ENCODE peak calls at places on chromosomes 13 and 19, in four cellular contexts. One of them, this sample, is unnamed.

GRCh38 chr13:80276371-80277289 is 64.3 kb downstream of the SPRY2 start:
- DNase-seq in SK-N-SH: no peak
- DNase-seq in endodermal cell: no peak
- DNase-seq in HepG2: peak; percentile 15
- DNase-seq in this sample: peak; percentile 50

GRCh38 chr13:36787181-36787580 is 31.8 kb upstream of the RFXAP start:
- DNase-seq in SK-N-SH: no peak
- DNase-seq in endodermal cell: no peak
- DNase-seq in HepG2: no peak
- DNase-seq in this sample: no peak

GRCh38 chr19:33499671-33500506 is 21.7 kb downstream of the PEPD start:
- DNase-seq in SK-N-SH: peak; percentile 15
- DNase-seq in endodermal cell: no peak
- DNase-seq in HepG2: no peak
- DNase-seq in this sample: no peak

GRCh38 chr13:106299616-106300015 is 235.8 kb downstream of the EFNB2 start:
- DNase-seq in SK-N-SH: no peak
- DNase-seq in endodermal cell: no peak
- DNase-seq in HepG2: no peak
- DNase-seq in this sample: no peak

GRCh38 chr13:99908129-99908805 is 63.3 kb downstream of the ZIC5 start:
- DNase-seq in SK-N-SH: no peak
- DNase-seq in endodermal cell: no peak
- DNase-seq in HepG2: no peak
- DNase-seq in this sample: no peak

GRCh38 chr13:110942248-110942981 is 27.5 kb upstream of the ANKRD10 start:
- DNase-seq in SK-N-SH: no peak
- DNase-seq in endodermal cell: no peak
- DNase-seq in HepG2: no peak
- DNase-seq in this sample: no peak

GRCh38 chr13:113359556-113359955 is 4.4 kb downstream of the GRTP1 start:
- DNase-seq in SK-N-SH: no peak
- DNase-seq in endodermal cell: peak; percentile 24
- DNase-seq in HepG2: no peak
- DNase-seq in this sample: no peak

GRCh38 chr13:28503182-28503980 is 8.5 kb upstream of the FLT1 start:
- DNase-seq in SK-N-SH: no peak
- DNase-seq in endodermal cell: peak; percentile 70
- DNase-seq in HepG2: no peak
- DNase-seq in this sample: peak; percentile 28

GRCh38 chr13:70107498-70108271 is at the start of gene ATXN8OS:
- DNase-seq in SK-N-SH: peak; percentile 45
- DNase-seq in endodermal cell: peak; percentile 77
- DNase-seq in HepG2: no peak
- DNase-seq in this sample: no peak

GRCh38 chr19:49581007-49581508 is at the start of gene PRRG2:
- DNase-seq in SK-N-SH: no peak
- DNase-seq in endodermal cell: peak; percentile 74
- DNase-seq in HepG2: no peak
- DNase-seq in this sample: no peak

GRCh38 chr13:108960006-108960405 is 330.6 kb downstream of the MYO16 start:
- DNase-seq in SK-N-SH: no peak
- DNase-seq in endodermal cell: no peak
- DNase-seq in HepG2: no peak
- DNase-seq in this sample: no peak

GRCh38 chr13:100872761-100873160 is 198.2 kb upstream of the TMTC4 start:
- DNase-seq in SK-N-SH: no peak
- DNase-seq in endodermal cell: no peak
- DNase-seq in HepG2: no peak
- DNase-seq in this sample: no peak

GRCh38 chr19:9834726-9835506 is at the start of gene PIN1:
- DNase-seq in SK-N-SH: peak; percentile 98
- DNase-seq in endodermal cell: peak; percentile 99
- DNase-seq in HepG2: peak; percentile 96
- DNase-seq in this sample: peak; percentile 94

GRCh38 chr13:30895773-30896172 is 10.3 kb upstream of the MEDAG start:
- DNase-seq in SK-N-SH: no peak
- DNase-seq in endodermal cell: no peak
- DNase-seq in HepG2: no peak
- DNase-seq in this sample: no peak

GRCh38 chr13:47232516-47232915 is 335.7 kb upstream of the HTR2A start:
- DNase-seq in SK-N-SH: no peak
- DNase-seq in endodermal cell: no peak
- DNase-seq in HepG2: no peak
- DNase-seq in this sample: no peak

GRCh38 chr13:111534646-111535461 is 214.4 kb downstream of the TEX29 start:
- DNase-seq in SK-N-SH: no peak
- DNase-seq in endodermal cell: no peak
- DNase-seq in HepG2: no peak
- DNase-seq in this sample: no peak

GRCh38 chr13:72384186-72384823 is 343.1 kb downstream of the MZT1 start:
- DNase-seq in SK-N-SH: no peak
- DNase-seq in endodermal cell: no peak
- DNase-seq in HepG2: peak; percentile 14
- DNase-seq in this sample: no peak

GRCh38 chr19:15945301-15945700 is 3.5 kb upstream of the OR10H4 start:
- DNase-seq in SK-N-SH: no peak
- DNase-seq in endodermal cell: no peak
- DNase-seq in HepG2: no peak
- DNase-seq in this sample: no peak

GRCh38 chr13:74115138-74115537 is 19.1 kb downstream of the KLF12 start:
- DNase-seq in SK-N-SH: no peak
- DNase-seq in endodermal cell: no peak
- DNase-seq in HepG2: no peak
- DNase-seq in this sample: no peak

GRCh38 chr19:29260477-29261317 is 47.7 kb upstream of the UQCRFS1 start:
- DNase-seq in SK-N-SH: peak; percentile 52
- DNase-seq in endodermal cell: peak; percentile 86
- DNase-seq in HepG2: peak; percentile 49
- DNase-seq in this sample: peak; percentile 63

GRCh38 chr19:14375055-14375581 is 6.1 kb upstream of the ADGRE5 start:
- DNase-seq in SK-N-SH: no peak
- DNase-seq in endodermal cell: no peak
- DNase-seq in HepG2: no peak
- DNase-seq in this sample: no peak

GRCh38 chr19:1445932-1446712 is 3.8 kb upstream of the APC2 start:
- DNase-seq in SK-N-SH: peak; percentile 99
- DNase-seq in endodermal cell: peak; percentile 73
- DNase-seq in HepG2: no peak
- DNase-seq in this sample: no peak

GRCh38 chr19:35266904-35267817 is 1.6 kb upstream of the USF2 start:
- DNase-seq in SK-N-SH: peak; percentile 68
- DNase-seq in endodermal cell: peak; percentile 76
- DNase-seq in HepG2: no peak
- DNase-seq in this sample: no peak

GRCh38 chr19:42064432-42064831 is 5.6 kb downstream of the GRIK5 start:
- DNase-seq in SK-N-SH: no peak
- DNase-seq in endodermal cell: no peak
- DNase-seq in HepG2: no peak
- DNase-seq in this sample: no peak

GRCh38 chr19:54792814-54793213 is 10.6 kb upstream of the KIR2DL4 start:
- DNase-seq in SK-N-SH: no peak
- DNase-seq in endodermal cell: no peak
- DNase-seq in HepG2: no peak
- DNase-seq in this sample: no peak

GRCh38 chr19:7833225-7834156 is 3.5 kb downstream of the EVI5L start:
- DNase-seq in SK-N-SH: no peak
- DNase-seq in endodermal cell: no peak
- DNase-seq in HepG2: peak; percentile 29
- DNase-seq in this sample: no peak

GRCh38 chr19:34960103-34960805 is 3.8 kb downstream of the ZNF792 start:
- DNase-seq in SK-N-SH: no peak
- DNase-seq in endodermal cell: no peak
- DNase-seq in HepG2: no peak
- DNase-seq in this sample: no peak

GRCh38 chr13:30934381-30934780 is 1.9 kb downstream of the TEX26 start:
- DNase-seq in SK-N-SH: no peak
- DNase-seq in endodermal cell: peak; percentile 78
- DNase-seq in HepG2: peak; percentile 30
- DNase-seq in this sample: peak; percentile 2

GRCh38 chr13:106213028-106213427 is 322.4 kb downstream of the EFNB2 start:
- DNase-seq in SK-N-SH: no peak
- DNase-seq in endodermal cell: no peak
- DNase-seq in HepG2: no peak
- DNase-seq in this sample: no peak

GRCh38 chr19:28289294-28290063 is 923.5 kb downstream of the UQCRFS1 start:
- DNase-seq in SK-N-SH: peak; percentile 18
- DNase-seq in endodermal cell: peak; percentile 66
- DNase-seq in HepG2: no peak
- DNase-seq in this sample: no peak

DNA sequence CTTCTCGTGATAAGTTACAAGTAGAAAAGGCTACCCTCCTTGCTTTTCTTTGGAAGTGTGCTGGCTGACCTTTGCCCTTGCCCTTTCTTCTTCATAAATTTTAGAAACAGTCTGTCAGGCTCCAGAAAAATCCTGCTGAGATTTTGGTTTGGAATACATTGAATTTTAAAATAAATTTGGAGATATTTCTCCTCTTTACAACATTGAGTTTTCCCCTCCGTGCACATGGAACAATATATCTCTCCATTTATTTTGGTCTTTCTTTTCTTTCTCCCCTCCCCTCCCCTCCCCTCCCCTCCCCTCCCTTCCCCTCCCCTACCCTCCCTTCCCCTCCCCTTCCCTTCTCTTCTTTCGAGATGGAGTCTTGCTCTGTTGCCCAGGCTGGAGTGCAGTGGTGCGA is 8.6 kb downstream of the KLK4 start:
- DNase-seq in SK-N-SH: no peak
- DNase-seq in endodermal cell: no peak
- DNase-seq in HepG2: no peak
- DNase-seq in this sample: no peak
- H3K9ac ChIP-seq in SK-N-SH: no peak overlapping the region
- H3K9ac ChIP-seq in endodermal cell: no peak overlapping the region
- H3K9ac ChIP-seq in HepG2: no peak overlapping the region
- H3K9ac ChIP-seq in this sample: no peak overlapping the region

GRCh38 chr13:45831851-45832250 is 19.7 kb downstream of the SIAH3 start:
- DNase-seq in SK-N-SH: no peak
- DNase-seq in endodermal cell: no peak
- DNase-seq in HepG2: no peak
- DNase-seq in this sample: no peak
- H3K9ac ChIP-seq in SK-N-SH: no peak overlapping the region
- H3K9ac ChIP-seq in endodermal cell: no peak overlapping the region
- H3K9ac ChIP-seq in HepG2: no peak overlapping the region
- H3K9ac ChIP-seq in this sample: no peak overlapping the region

DNA sequence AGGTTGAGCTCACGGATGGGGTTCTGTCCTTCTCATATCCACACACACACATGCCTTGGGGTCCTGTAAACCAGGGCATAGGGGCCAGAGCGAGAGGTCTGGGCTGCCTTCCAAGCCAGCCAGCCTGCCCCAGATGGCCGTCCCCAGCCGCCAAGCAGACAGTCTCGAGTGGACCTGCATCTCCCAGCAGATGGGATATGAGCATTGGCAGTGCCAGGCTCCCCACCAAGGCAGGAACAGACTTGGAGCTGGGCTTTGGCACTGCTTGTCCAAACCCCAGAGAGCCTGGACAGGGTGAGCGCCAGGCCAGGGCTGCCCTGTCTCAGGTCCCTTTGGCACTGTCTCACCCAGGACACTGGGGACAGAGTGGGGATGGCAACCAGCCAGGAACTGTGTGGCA is 130.4 kb downstream of the DPF1 start:
- DNase-seq in SK-N-SH: peak; percentile 90
- DNase-seq in endodermal cell: no peak
- DNase-seq in HepG2: no peak
- DNase-seq in this sample: no peak
- H3K9ac ChIP-seq in SK-N-SH: no peak overlapping the region
- H3K9ac ChIP-seq in endodermal cell: no peak overlapping the region
- H3K9ac ChIP-seq in HepG2: no peak overlapping the region
- H3K9ac ChIP-seq in this sample: no peak overlapping the region

DNA sequence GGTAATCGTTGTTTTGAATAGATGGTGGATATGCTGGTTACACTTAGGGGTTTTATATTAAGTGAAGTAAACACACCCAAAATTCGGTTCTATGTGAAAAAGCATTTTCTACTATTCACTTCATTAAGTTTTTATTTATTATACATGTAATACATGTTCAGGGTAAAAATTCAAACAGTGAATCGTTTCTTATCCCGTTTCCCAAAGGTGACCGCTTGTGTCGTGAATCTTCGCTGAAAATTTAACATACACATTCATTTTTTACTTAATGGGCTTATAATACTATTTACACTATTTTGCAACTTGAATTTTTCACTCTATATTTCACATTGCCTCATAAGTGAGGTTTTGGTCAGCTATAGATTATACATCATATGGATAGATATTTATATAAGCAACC is 24.5 kb downstream of the IPO5 start:
- DNase-seq in SK-N-SH: no peak
- DNase-seq in endodermal cell: no peak
- DNase-seq in HepG2: no peak
- DNase-seq in this sample: no peak
- H3K9ac ChIP-seq in SK-N-SH: peak overlapping the region; percentile 85
- H3K9ac ChIP-seq in endodermal cell: peak overlapping the region; percentile 74
- H3K9ac ChIP-seq in HepG2: peak overlapping the region; percentile 92
- H3K9ac ChIP-seq in this sample: peak overlapping the region; percentile 96

GRCh38 chr13:95568131-95568530 is 15.6 kb downstream of the CLDN10 start:
- DNase-seq in SK-N-SH: no peak
- DNase-seq in endodermal cell: no peak
- DNase-seq in HepG2: no peak
- DNase-seq in this sample: no peak

GRCh38 chr13:95573226-95573625 is 20.7 kb downstream of the CLDN10 start:
- DNase-seq in SK-N-SH: no peak
- DNase-seq in endodermal cell: no peak
- DNase-seq in HepG2: no peak
- DNase-seq in this sample: no peak

GRCh38 chr13:95569966-95570365 is 17.4 kb downstream of the CLDN10 start:
- DNase-seq in SK-N-SH: no peak
- DNase-seq in endodermal cell: no peak
- DNase-seq in HepG2: no peak
- DNase-seq in this sample: no peak

GRCh38 chr13:95571941-95572340 is 19.4 kb downstream of the CLDN10 start:
- DNase-seq in SK-N-SH: no peak
- DNase-seq in endodermal cell: no peak
- DNase-seq in HepG2: no peak
- DNase-seq in this sample: no peak
- H3K9ac ChIP-seq in SK-N-SH: no peak overlapping the region
- H3K9ac ChIP-seq in endodermal cell: no peak overlapping the region
- H3K9ac ChIP-seq in HepG2: no peak overlapping the region
- H3K9ac ChIP-seq in this sample: no peak overlapping the region

DNA sequence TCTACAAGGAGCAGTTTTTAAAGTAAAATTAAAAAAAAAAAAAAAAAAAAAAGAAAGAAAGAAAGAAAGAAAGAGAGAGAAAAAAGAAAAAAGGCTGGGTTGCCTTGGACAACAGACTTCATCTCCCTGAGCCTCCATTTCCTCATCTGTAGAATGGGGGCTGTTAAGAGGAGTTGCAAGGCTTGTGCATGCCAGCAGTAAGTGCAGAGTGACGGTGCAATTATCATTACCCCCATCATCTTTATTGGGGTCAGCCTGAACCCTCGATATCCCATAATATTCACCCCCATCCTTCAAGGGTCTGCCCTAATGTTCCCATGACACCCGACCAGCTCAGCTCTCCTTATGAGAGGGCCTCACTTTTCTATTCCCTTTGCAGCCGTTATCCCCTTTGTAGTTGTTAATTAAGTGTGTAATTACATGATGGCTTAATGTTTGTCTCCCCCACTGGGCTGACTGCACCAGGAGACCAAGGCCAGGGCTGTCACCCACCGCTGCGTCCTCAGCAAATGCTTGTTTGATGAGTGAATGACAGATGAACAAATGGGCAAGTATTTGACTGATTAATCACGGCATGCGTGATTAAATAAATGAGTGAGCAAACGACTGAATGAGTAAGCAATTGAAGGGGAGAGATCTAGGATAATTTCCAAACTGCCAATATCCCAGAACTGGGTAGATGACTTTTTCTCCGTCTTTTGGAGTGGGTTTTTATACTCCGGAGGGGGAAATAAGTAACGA is 10.1 kb downstream of the FOSB start:
- DNase-seq in SK-N-SH: no peak
- DNase-seq in endodermal cell: no peak
- DNase-seq in HepG2: no peak
- DNase-seq in this sample: no peak
- H3K9ac ChIP-seq in SK-N-SH: peak overlapping the region; percentile 86
- H3K9ac ChIP-seq in endodermal cell: peak overlapping the region; percentile 98
- H3K9ac ChIP-seq in HepG2: peak overlapping the region; percentile 37
- H3K9ac ChIP-seq in this sample: peak overlapping the region; percentile 66

This sample was measured in NT2/D1.